ENCODE peak calls at places on chromosomes 7 and 10, in four cellular contexts. H is AG04450, K is adrenal gland, V is PC-9. B is an unnamed sample.

GRCh38 chr10:71270301-71270777 is 48.7 kb upstream of the SLC29A3 start:
- DNase-seq in V (no peak), K (peak), H (no peak), B (no peak)

GRCh38 chr7:15686209-15686956 is at the start of gene MEOX2:
- DNase-seq in K (peak), H (no peak), V (no peak), B (no peak)

GRCh38 chr10:53846809-53847208 is 954.2 kb downstream of the PCDH15 start:
- DNase-seq in K (no peak), H (no peak), V (no peak), B (no peak)

GRCh38 chr7:69932034-69932628 is 333.9 kb downstream of the AUTS2 start:
- DNase-seq in H (peak), K (peak), V (no peak), B (peak)

GRCh38 chr10:8365935-8366911 is 311.7 kb downstream of the GATA3 start:
- DNase-seq in V (peak), H (no peak), K (no peak), B (no peak)

GRCh38 chr7:155459133-155459866 is 1.4 kb downstream of the EN2 start:
- DNase-seq in H (no peak), K (no peak), V (no peak), B (no peak)

GRCh38 chr7:113339661-113340060 is 221.3 kb upstream of the SMIM30 start:
- DNase-seq in H (no peak), V (no peak), K (no peak), B (no peak)

GRCh38 chr10:100506596-100507356 is 12.9 kb downstream of the SEC31B start:
- DNase-seq in K (peak), H (no peak), V (no peak), B (no peak)

GRCh38 chr10:69446650-69447151 is 4.6 kb upstream of the TSPAN15 start:
- DNase-seq in K (no peak), H (peak), V (peak), B (peak)

GRCh38 chr7:2644514-2645273 is 12.9 kb downstream of the TTYH3 start:
- DNase-seq in V (no peak), H (no peak), K (no peak), B (no peak)

GRCh38 chr10:73967022-73967429 is 30.9 kb upstream of the VCL start:
- DNase-seq in K (no peak), V (peak), H (no peak), B (no peak)

GRCh38 chr10:37777056-37777455 is 80.4 kb downstream of the ZNF248 start:
- DNase-seq in K (no peak), V (no peak), H (no peak), B (no peak)

GRCh38 chr10:15486404-15486803 is 115.3 kb upstream of the FAM171A1 start:
- DNase-seq in K (no peak), H (no peak), V (no peak), B (peak)

GRCh38 chr10:52378124-52378523 is 64.0 kb downstream of the DKK1 start:
- DNase-seq in H (no peak), K (no peak), V (no peak), B (no peak)

GRCh38 chr7:22983257-22983855 is 30.6 kb downstream of the HYCC1 start:
- DNase-seq in V (no peak), H (no peak), K (no peak), B (no peak)

GRCh38 chr7:29563590-29564454 is at the start of gene PRR15:
- DNase-seq in H (no peak), K (peak), V (peak), B (no peak)
- H3K4me3 ChIP-seq in H (peak), K (no peak), V (peak), B (peak)

GRCh38 chr7:149625339-149625946 is 127.8 kb upstream of the ZNF746 start:
- DNase-seq in H (no peak), V (no peak), K (peak), B (no peak)
- TF ChIP-seq CTCF in H (peak), V (peak), K (peak), B (peak)

GRCh38 chr7:151251328-151251925 is 2.9 kb upstream of the SMARCD3 start:
- DNase-seq in V (no peak), H (no peak), K (peak), B (no peak)

GRCh38 chr7:151249034-151249731 is 689 bp upstream of the SMARCD3 start:
- DNase-seq in H (no peak), V (no peak), K (peak), B (no peak)

GRCh38 chr7:151251926-151252835 is 3.7 kb upstream of the SMARCD3 start:
- DNase-seq in V (no peak), K (peak), H (peak), B (no peak)

GRCh38 chr7:151249732-151250072 is 1.2 kb upstream of the SMARCD3 start:
- DNase-seq in V (no peak), K (peak), H (no peak), B (no peak)

DNA sequence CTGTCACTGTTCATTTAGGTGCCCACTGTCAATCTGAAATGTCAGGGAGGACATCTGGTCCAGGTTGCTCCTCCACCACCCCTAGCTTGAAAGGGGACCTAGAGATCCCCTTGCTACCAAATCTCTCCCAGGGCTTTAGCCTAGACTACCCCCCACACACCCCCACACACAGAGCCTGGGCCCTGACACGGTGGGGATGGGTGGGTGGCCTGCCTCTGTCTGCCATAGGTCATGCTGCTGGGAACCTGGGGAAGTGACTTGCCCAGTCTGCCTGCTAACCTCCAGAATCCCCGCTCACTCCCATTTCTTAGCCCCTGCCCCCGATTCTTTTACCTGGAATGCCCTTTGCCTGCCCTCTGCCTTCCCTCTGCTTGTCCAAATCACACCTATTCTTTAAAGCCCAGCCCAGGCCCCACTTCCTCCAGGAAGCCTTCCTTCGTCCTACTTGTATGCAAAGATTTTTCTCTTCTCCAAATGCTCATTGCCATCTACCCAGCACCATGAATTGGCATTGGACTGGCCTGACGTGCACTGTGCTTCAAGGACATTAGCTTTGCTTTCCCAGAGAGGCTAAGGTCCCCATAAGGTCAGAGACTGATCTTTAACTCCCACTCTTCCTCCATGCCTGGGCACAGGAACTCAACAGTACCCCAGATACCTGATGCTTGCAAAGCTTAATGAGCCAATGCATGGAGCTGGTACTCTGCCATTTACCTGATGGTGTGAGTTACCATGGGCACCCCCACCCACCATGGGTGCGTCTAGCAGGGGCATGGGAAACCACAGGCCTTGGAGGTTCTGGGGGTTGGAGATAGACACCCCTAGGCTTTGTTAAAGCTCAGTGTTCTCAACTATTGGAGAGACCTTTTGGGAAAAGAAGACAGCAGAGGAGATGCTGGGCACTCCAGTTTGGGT is 1.9 kb upstream of the SMARCD3 start:
- DNase-seq in K (no peak), H (no peak), V (no peak), B (no peak)
- H3K4me3 ChIP-seq in K (no peak), H (no peak), V (no peak), B (peak)

GRCh38 chr7:115299379-115300038 is 377.6 kb downstream of the MDFIC start:
- DNase-seq in H (no peak), V (no peak), K (no peak), B (no peak)

GRCh38 chr7:115292381-115292780 is 370.5 kb downstream of the MDFIC start:
- DNase-seq in H (no peak), V (no peak), K (no peak), B (no peak)

GRCh38 chr7:115293628-115294236 is 371.8 kb downstream of the MDFIC start:
- DNase-seq in H (no peak), V (no peak), K (no peak), B (peak)

GRCh38 chr7:115300228-115300870 is 378.5 kb downstream of the MDFIC start:
- DNase-seq in V (no peak), H (peak), K (no peak), B (no peak)

GRCh38 chr7:115297651-115298050 is 375.8 kb downstream of the MDFIC start:
- DNase-seq in K (no peak), V (peak), H (no peak), B (peak)
- TF ChIP-seq CTCF in K (no peak), V (no peak), H (no peak), B (no peak)

DNA sequence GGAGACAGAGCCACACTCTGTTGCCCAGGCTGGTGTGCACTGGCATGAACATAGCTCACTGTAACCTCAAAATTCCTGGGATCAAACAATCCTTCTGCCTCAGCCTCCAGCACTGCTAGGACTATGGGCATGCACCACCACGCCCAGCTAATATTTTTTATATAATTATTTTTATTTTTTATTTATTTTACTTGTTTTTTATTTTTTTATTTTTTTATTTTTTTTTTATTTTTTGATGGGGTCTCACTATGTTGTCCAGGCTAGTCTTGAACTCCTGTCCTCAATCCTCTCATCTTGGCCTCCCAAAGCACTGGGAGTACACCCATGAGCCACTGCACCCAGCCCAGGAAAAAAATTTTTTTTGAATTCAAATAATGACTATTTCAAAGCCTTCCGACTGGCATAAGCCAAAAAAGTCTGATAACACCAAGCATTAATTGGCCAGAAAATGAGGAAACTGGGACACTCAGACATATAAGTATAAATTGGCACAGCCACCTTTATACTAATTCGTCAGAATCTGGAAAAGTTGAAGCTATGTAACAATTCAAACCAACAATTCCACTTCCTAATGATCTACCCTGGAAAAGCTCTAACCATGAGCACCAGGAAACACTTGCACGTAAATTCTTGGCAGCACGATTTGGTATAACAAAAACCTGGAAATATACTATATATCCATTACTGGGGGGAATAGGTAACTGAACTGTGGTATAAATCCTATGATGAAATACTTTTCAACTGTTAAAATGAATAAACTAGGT is 6.3 kb downstream of the ZC3HAV1 start:
- DNase-seq in H (no peak), V (no peak), K (no peak), B (no peak)
- H3K4me3 ChIP-seq in H (no peak), V (no peak), K (no peak), B (no peak)

B was measured in AG04449.